ENCODE peak calls at places on chromosomes 5 and 9, in nine cellular contexts. Y is ovary, X is suprapubic skin, K is heart right ventricle, V is neural crest cell, Q is GM13977, F is fibroblast of lung, G is endothelial cell of umbilical vein, U is fibroblast of the aortic adventitia. C is an unnamed sample.

GRCh38 chr5:98906756-98907355 is 22.0 kb downstream of the CHD1 start:
- DNase-seq in Y (no peak), X (no peak), K (no peak), V (no peak), Q (no peak), F (peak; percentile 45), G (no peak), U (no peak), C (no peak)

GRCh38 chr5:172659909-172660628 is 19.0 kb downstream of the NEURL1B start:
- DNase-seq in Y (peak; percentile 78), X (no peak), K (peak; percentile 90), V (peak; percentile 65), Q (no peak), F (peak; percentile 91), G (no peak), U (peak; percentile 56), C (no peak)

GRCh38 chr5:143241892-143242291 is 161.6 kb downstream of the NR3C1 start:
- DNase-seq in Y (no peak), X (no peak), K (no peak), V (no peak), Q (no peak), F (peak; percentile 75), G (peak; percentile 46), U (peak; percentile 50), C (no peak)

GRCh38 chr9:112212926-112213325 is 37.8 kb upstream of the SUSD1 start:
- DNase-seq in Y (no peak), X (no peak), K (no peak), V (no peak), Q (no peak), F (no peak), G (no peak), U (no peak), C (no peak)

GRCh38 chr5:140039561-140039960 is 3.5 kb downstream of the NRG2 start:
- DNase-seq in Y (no peak), X (no peak), K (no peak), V (no peak), Q (peak; percentile 43), F (no peak), G (no peak), U (no peak), C (no peak)

GRCh38 chr9:136078025-136078424 is 17.1 kb downstream of the NACC2 start:
- DNase-seq in Y (no peak), X (no peak), K (no peak), V (no peak), Q (no peak), F (no peak), G (no peak), U (no peak), C (no peak)

GRCh38 chr5:62064993-62065392 is 241.0 kb upstream of the KIF2A start:
- DNase-seq in Y (no peak), X (no peak), K (no peak), V (no peak), Q (no peak), F (no peak), G (no peak), U (no peak), C (no peak)

GRCh38 chr5:14405267-14405666 is 176.3 kb upstream of the OTULINL start:
- DNase-seq in Y (no peak), X (no peak), K (no peak), V (no peak), Q (no peak), F (peak; percentile 62), G (no peak), U (peak; percentile 14), C (no peak)

GRCh38 chr9:116691607-116692006 is 4.5 kb downstream of the TRIM32 start:
- DNase-seq in Y (no peak), X (no peak), K (no peak), V (no peak), Q (no peak), F (no peak), G (no peak), U (no peak), C (no peak)

GRCh38 chr5:57221049-57221568 is 47.2 kb downstream of the GPBP1 start:
- DNase-seq in Y (no peak), X (no peak), K (no peak), V (peak; percentile 34), Q (peak; percentile 53), F (peak; percentile 32), G (peak; percentile 83), U (peak; percentile 82), C (no peak)

GRCh38 chr9:19127881-19128719 is 808 bp upstream of the PLIN2 start:
- DNase-seq in Y (peak; percentile 50), X (peak; percentile 78), K (peak; percentile 37), V (peak; percentile 32), Q (peak; percentile 16), F (peak; percentile 30), G (peak; percentile 59), U (peak; percentile 47), C (peak; percentile 52)

GRCh38 chr9:81394816-81395215 is 294.5 kb downstream of the TLE1 start:
- DNase-seq in Y (no peak), X (no peak), K (no peak), V (no peak), Q (no peak), F (no peak), G (peak; percentile 73), U (no peak), C (no peak)

GRCh38 chr5:27748847-27749246 is 710.5 kb upstream of the CDH9 start:
- DNase-seq in Y (no peak), X (no peak), K (no peak), V (no peak), Q (no peak), F (peak; percentile 3), G (no peak), U (no peak), C (no peak)

GRCh38 chr9:136023401-136024225 is 62.4 kb upstream of the UBAC1 start:
- DNase-seq in Y (peak; percentile 79), X (peak; percentile 60), K (peak; percentile 75), V (no peak), Q (no peak), F (peak; percentile 27), G (peak; percentile 43), U (peak; percentile 65), C (no peak)

GRCh38 chr5:94893404-94894145 is 275.1 kb downstream of the SLF1 start:
- DNase-seq in Y (no peak), X (no peak), K (no peak), V (no peak), Q (no peak), F (peak; percentile 19), G (no peak), U (peak; percentile 38), C (no peak)
- TF ChIP-seq CTCF in Y (no peak), X (no peak), K (peak; percentile 33), V (peak; percentile 70), Q (peak; percentile 41), F (peak; percentile 59), G (no peak), U (peak; percentile 39), C (no peak)

DNA sequence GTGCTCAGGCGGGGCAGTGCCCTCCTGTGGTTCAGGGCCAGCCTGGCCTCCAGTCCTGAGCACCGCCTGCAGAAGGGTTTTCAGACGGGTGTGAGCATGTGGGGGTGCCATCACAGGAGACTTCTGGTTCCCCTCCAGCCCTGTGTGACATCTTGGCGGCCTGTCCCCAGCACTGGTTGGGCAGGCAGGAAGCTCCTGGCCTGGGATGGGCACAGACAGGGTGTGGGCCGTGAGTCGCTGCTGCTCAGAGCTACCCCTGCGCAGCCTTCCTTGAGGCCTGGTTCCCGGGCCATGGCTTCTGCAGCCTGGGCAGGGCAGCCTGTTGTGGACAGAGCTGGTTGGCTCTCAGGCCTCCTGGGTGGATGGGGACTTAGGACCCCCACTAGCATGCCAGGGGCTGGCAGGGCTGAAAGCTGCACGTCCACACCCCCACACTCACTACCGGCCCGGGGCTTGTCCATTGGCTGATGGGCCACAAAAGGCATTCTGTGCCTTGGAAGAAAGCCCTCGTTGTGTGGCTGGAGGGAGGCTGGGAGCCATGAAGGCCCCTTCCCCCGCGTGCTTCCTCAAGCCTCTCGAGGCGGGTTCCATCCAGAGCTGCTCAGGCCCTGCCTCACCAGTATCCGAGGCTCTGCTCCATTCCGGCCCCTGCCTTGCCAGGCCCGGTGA is 58.7 kb downstream of the RXRA start:
- DNase-seq in Y (no peak), X (no peak), K (no peak), V (peak; percentile 31), Q (no peak), F (peak; percentile 40), G (no peak), U (no peak), C (no peak)
- TF ChIP-seq CTCF in Y (no peak), X (no peak), K (no peak), V (no peak), Q (no peak), F (no peak), G (no peak), U (no peak), C (no peak)

GRCh38 chr9:69420611-69421270 is 95.7 kb downstream of the ENTREP1 start:
- DNase-seq in Y (no peak), X (no peak), K (no peak), V (no peak), Q (no peak), F (no peak), G (no peak), U (no peak), C (no peak)

GRCh38 chr9:69425402-69425801 is 100.4 kb downstream of the ENTREP1 start:
- DNase-seq in Y (no peak), X (peak; percentile 32), K (no peak), V (no peak), Q (no peak), F (no peak), G (no peak), U (no peak), C (no peak)

GRCh38 chr9:69427286-69427685 is 102.3 kb downstream of the ENTREP1 start:
- DNase-seq in Y (no peak), X (peak; percentile 36), K (no peak), V (no peak), Q (no peak), F (no peak), G (no peak), U (no peak), C (no peak)

GRCh38 chr9:69421908-69422801 is 97.1 kb downstream of the ENTREP1 start:
- DNase-seq in Y (peak; percentile 56), X (no peak), K (no peak), V (peak; percentile 55), Q (peak; percentile 79), F (peak; percentile 40), G (peak; percentile 66), U (peak; percentile 77), C (peak; percentile 52)
- TF ChIP-seq CTCF in Y (peak; percentile 68), X (peak; percentile 64), K (peak; percentile 82), V (peak; percentile 88), Q (peak; percentile 67), F (peak; percentile 71), G (peak; percentile 66), U (peak; percentile 71), C (peak; percentile 77)

DNA sequence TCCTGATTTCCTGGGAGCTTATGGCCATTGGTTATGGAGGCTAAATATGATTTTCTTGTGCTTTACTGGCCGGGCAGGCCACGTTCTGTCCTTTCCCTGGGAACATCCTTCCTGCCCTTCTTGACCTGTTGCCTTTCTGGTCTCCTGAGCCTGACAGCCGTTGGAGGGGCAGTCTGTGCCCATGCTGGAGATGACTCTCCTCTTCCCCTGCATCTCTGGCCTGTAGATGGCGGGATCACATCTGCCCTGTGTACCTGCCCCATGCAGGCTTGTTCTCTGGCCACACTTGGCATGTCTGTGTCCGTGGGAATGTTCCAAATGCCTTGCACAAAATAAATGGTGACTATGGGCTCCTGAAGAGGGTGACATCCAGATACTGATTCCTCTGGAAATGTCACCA is 253.1 kb upstream of the IRX4 start:
- DNase-seq in Y (no peak), X (no peak), K (no peak), V (no peak), Q (no peak), F (no peak), G (no peak), U (no peak), C (no peak)
- TF ChIP-seq CTCF in Y (no peak), X (no peak), K (no peak), V (no peak), Q (no peak), F (no peak), G (no peak), U (no peak), C (no peak)